ENCODE peak calls at places on chromosome 1, in nine cellular contexts. I, K, R, S, L, G, N, D and H are unnamed samples.

GRCh38 chr1:201726700-201727099 is 102.3 kb upstream of the IPO9 start:
- DNase-seq in K (no peak), D (no peak), N (no peak), L (no peak), I (no peak), R (no peak), S (no peak), G (no peak), H (peak; percentile 36)

GRCh38 chr1:221200464-221200863 is 321.2 kb downstream of the HLX start:
- DNase-seq in K (no peak), S (no peak), I (no peak), D (no peak), R (no peak), L (no peak), G (no peak), N (no peak), H (no peak)

GRCh38 chr1:203450016-203450415 is 25.6 kb upstream of the PRELP start:
- DNase-seq in K (no peak), L (no peak), D (no peak), I (no peak), R (no peak), S (no peak), G (no peak), N (no peak), H (no peak)

GRCh38 chr1:236534164-236534651 is 10.4 kb downstream of the LGALS8 start:
- DNase-seq in I (no peak), N (no peak), R (peak; percentile 50), S (no peak), D (peak; percentile 80), K (peak; percentile 39), L (no peak), G (no peak), H (no peak)

GRCh38 chr1:186985889-186986491 is 157.2 kb downstream of the PLA2G4A start:
- DNase-seq in L (peak; percentile 64), D (peak; percentile 81), G (peak; percentile 28), S (no peak), I (no peak), R (no peak), N (peak; percentile 28), K (peak; percentile 41), H (peak; percentile 14)

GRCh38 chr1:67059331-67059730 is 5.4 kb upstream of the SLC35D1 start:
- DNase-seq in G (no peak), I (no peak), K (no peak), D (peak; percentile 50), S (no peak), N (no peak), R (no peak), L (no peak), H (peak; percentile 16)

GRCh38 chr1:64082459-64082858 is 121.0 kb upstream of the UBE2U start:
- DNase-seq in R (no peak), N (no peak), D (peak; percentile 86), I (no peak), G (no peak), K (peak; percentile 70), L (no peak), S (no peak), H (peak; percentile 84)

GRCh38 chr1:21814241-21814918 is 2.3 kb downstream of the LDLRAD2 start:
- DNase-seq in I (no peak), R (peak; percentile 38), S (peak; percentile 83), G (peak; percentile 99), L (peak; percentile 85), K (no peak), D (no peak), N (peak; percentile 72), H (no peak)

GRCh38 chr1:53608071-53608470 is 130.9 kb downstream of the GLIS1 start:
- DNase-seq in R (no peak), N (no peak), L (no peak), G (no peak), S (peak; percentile 4), K (no peak), I (no peak), D (no peak), H (no peak)